ENCODE peak calls at places on chromosome 14, in ten cellular contexts. C, K, P, I, Z, G, H, L, B and Q are unnamed samples.

GRCh38 chr14:101474563-101475467 is 86.5 kb upstream of the DIO3 start:
- DNase-seq in I (no peak), L (no peak), K (peak), B (no peak), G (no peak), C (no peak), P (no peak), H (no peak), Z (no peak), Q (peak)

GRCh38 chr14:44788612-44789011 is 173.1 kb downstream of the KLHL28 start:
- DNase-seq in Z (no peak), P (no peak), I (no peak), K (no peak), C (no peak), H (no peak), G (no peak), L (no peak), B (no peak), Q (no peak)

GRCh38 chr14:106277503-106277902 is 751.1 kb downstream of the TMEM121 start:
- DNase-seq in G (no peak), Z (no peak), B (no peak), P (peak), H (no peak), C (no peak), L (no peak), K (no peak), I (no peak), Q (no peak)

GRCh38 chr14:65961004-65961403 is 525.2 kb upstream of the CCDC196 start:
- DNase-seq in B (no peak), K (no peak), C (peak), H (peak), I (peak), P (peak), L (peak), G (no peak), Z (peak), Q (no peak)

GRCh38 chr14:59570122-59570521 is 6.5 kb downstream of the CCDC175 start:
- DNase-seq in G (no peak), K (no peak), C (no peak), H (no peak), Z (no peak), P (no peak), L (no peak), I (no peak), B (no peak), Q (no peak)

GRCh38 chr14:69259531-69260245 is at the start of gene GALNT16:
- DNase-seq in K (peak), P (no peak), Z (peak), B (no peak), L (peak), G (no peak), C (peak), H (no peak), I (no peak), Q (no peak)

GRCh38 chr14:23605931-23606585 is 27.5 kb upstream of the JPH4 start:
- DNase-seq in B (no peak), C (no peak), I (no peak), K (no peak), G (no peak), H (no peak), Z (no peak), P (peak), L (no peak), Q (no peak)

GRCh38 chr14:73467377-73467776 is 9.0 kb upstream of the NUMB start:
- DNase-seq in C (no peak), G (no peak), B (no peak), Z (no peak), L (no peak), P (no peak), I (no peak), H (peak), K (no peak), Q (no peak)

GRCh38 chr14:79820866-79821535 is 390.3 kb downstream of the DIO2 start:
- DNase-seq in C (no peak), P (no peak), B (no peak), Z (no peak), I (no peak), K (no peak), L (no peak), H (no peak), G (no peak), Q (no peak)

GRCh38 chr14:104350463-104351185 is 212.2 kb downstream of the KIF26A start:
- DNase-seq in G (no peak), I (no peak), L (no peak), K (no peak), H (peak), C (no peak), P (no peak), Z (no peak), B (no peak), Q (no peak)

GRCh38 chr14:53347046-53347445 is 193.9 kb upstream of the DDHD1 start:
- DNase-seq in Z (no peak), C (no peak), B (no peak), G (no peak), I (no peak), P (no peak), H (no peak), L (no peak), K (no peak), Q (no peak)

GRCh38 chr14:20494935-20495766 is 10.2 kb upstream of the RNASE10 start:
- DNase-seq in B (no peak), L (no peak), P (no peak), G (no peak), C (no peak), Z (no peak), H (no peak), K (no peak), I (no peak), Q (no peak)

GRCh38 chr14:72555609-72556000 is 338.3 kb downstream of the DPF3 start:
- DNase-seq in C (no peak), G (no peak), B (no peak), L (no peak), I (no peak), H (no peak), K (no peak), Z (no peak), P (no peak), Q (no peak)

GRCh38 chr14:73236157-73236556 is 1.1 kb upstream of the PAPLN start:
- DNase-seq in Z (no peak), I (no peak), L (no peak), K (no peak), P (no peak), H (no peak), B (no peak), C (no peak), G (no peak), Q (no peak)

GRCh38 chr14:32469388-32470160 is 140.5 kb downstream of the AKAP6 start:
- DNase-seq in B (no peak), L (no peak), Z (no peak), I (no peak), G (no peak), H (no peak), K (no peak), C (no peak), P (peak), Q (no peak)

GRCh38 chr14:52618602-52619001 is 66.0 kb downstream of the GPR137C start:
- DNase-seq in H (no peak), B (no peak), Z (no peak), L (no peak), G (no peak), C (no peak), I (no peak), P (no peak), K (no peak), Q (no peak)

GRCh38 chr14:63893701-63894458 is 41.1 kb downstream of the SYNE2 start:
- DNase-seq in P (no peak), I (no peak), B (peak), K (peak), G (no peak), L (no peak), H (no peak), C (no peak), Z (no peak), Q (no peak)

GRCh38 chr14:21241218-21241819 is 27.9 kb downstream of the HNRNPC start:
- DNase-seq in G (no peak), K (no peak), L (no peak), P (no peak), C (no peak), B (no peak), H (no peak), I (no peak), Z (no peak), Q (no peak)

GRCh38 chr14:73795974-73796373 is 55.7 kb upstream of the PTGR2 start:
- DNase-seq in H (no peak), Z (no peak), G (peak), P (no peak), C (no peak), L (no peak), B (no peak), K (no peak), I (no peak), Q (no peak)

GRCh38 chr14:57290753-57291152 is 22.0 kb downstream of the AP5M1 start:
- DNase-seq in Z (no peak), L (no peak), P (no peak), I (no peak), K (no peak), B (no peak), H (no peak), G (no peak), C (no peak), Q (no peak)

GRCh38 chr14:67137744-67138371 is 51.4 kb upstream of the GARIN2 start:
- DNase-seq in B (no peak), K (no peak), C (no peak), L (no peak), Z (no peak), G (no peak), H (no peak), P (peak), I (no peak), Q (no peak)

DNA sequence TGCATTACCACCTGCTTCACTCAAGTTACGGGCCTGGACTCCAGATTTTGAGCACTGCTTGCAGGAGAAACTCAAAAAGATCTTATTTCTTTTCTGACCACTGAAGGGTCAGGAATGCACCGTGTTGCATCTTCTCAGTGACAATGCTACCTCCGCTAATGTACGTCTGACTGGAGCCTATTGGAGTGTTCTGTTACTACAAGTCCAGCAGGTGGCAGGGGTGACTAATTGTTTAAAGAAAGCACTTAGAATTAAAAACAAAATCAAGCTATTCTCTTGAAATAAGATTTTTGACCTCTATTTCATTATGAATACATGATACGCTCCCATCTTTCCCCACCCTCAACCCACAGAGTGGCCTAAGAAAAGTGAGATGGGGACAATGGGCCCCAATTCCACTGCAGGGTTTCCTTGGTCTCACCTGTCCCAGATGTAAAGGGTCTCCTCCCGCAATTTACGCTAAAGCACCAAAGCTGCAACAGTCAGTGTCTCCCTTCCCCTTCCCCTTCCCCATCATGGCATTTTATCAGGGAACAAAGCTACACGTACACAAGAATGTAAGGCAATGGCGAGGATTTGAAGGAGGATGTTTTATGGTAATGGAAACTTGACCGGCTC is 2.2 kb downstream of the TBPL2 start:
- DNase-seq in P (peak), H (no peak), L (peak), K (no peak), G (no peak), Z (no peak), I (no peak), B (peak), C (peak), Q (no peak)
- TF ChIP-seq CTCF in P (peak), H (peak), L (peak), K (peak), G (peak), Z (peak), I (no peak), B (peak), C (peak), Q (no peak)

GRCh38 chr14:78697341-78697740 is 527.2 kb downstream of the NRXN3 start:
- DNase-seq in C (no peak), P (peak), H (no peak), L (no peak), B (no peak), G (peak), I (no peak), Z (no peak), K (no peak), Q (no peak)
- TF ChIP-seq CTCF in C (peak), P (peak), H (no peak), L (peak), B (peak), G (peak), I (no peak), Z (peak), K (peak), Q (no peak)

GRCh38 chr14:95472819-95473251 is 43.6 kb downstream of the SYNE3 start:
- DNase-seq in C (no peak), Z (no peak), H (no peak), G (no peak), B (no peak), K (peak), I (no peak), P (no peak), L (no peak), Q (no peak)
- TF ChIP-seq CTCF in C (no peak), Z (no peak), H (no peak), G (no peak), B (no peak), K (no peak), I (no peak), P (no peak), L (no peak), Q (no peak)

GRCh38 chr14:50311974-50312733 is at the start of the genes DMAC2L and L2HGDH:
- DNase-seq in H (peak), K (peak), C (peak), G (peak), Z (peak), L (peak), B (peak), P (peak), I (peak), Q (peak)
- TF ChIP-seq CTCF in H (no peak), K (no peak), C (peak), G (no peak), Z (peak), L (no peak), B (no peak), P (no peak), I (no peak), Q (no peak)

GRCh38 chr14:83004456-83005006 is 1470.9 kb upstream of the SEL1L start:
- DNase-seq in H (no peak), C (no peak), K (no peak), B (no peak), I (no peak), L (no peak), P (no peak), G (no peak), Z (no peak), Q (no peak)

GRCh38 chr14:82999802-83000201 is 1466.1 kb upstream of the SEL1L start:
- DNase-seq in B (no peak), L (peak), I (no peak), Z (no peak), G (no peak), K (no peak), H (no peak), C (no peak), P (no peak), Q (no peak)
- TF ChIP-seq CTCF in B (no peak), L (peak), I (no peak), Z (peak), G (no peak), K (no peak), H (no peak), C (peak), P (no peak), Q (no peak)

GRCh38 chr14:24761141-24761540 is 127.2 kb upstream of the GZMB start:
- DNase-seq in B (no peak), I (no peak), G (no peak), P (no peak), L (no peak), K (no peak), C (no peak), H (no peak), Z (no peak), Q (no peak)
- TF ChIP-seq CTCF in B (no peak), I (no peak), G (no peak), P (no peak), L (no peak), K (no peak), C (no peak), H (no peak), Z (no peak), Q (no peak)

GRCh38 chr14:61196792-61197191 is 84.3 kb downstream of the TMEM30B start:
- DNase-seq in L (no peak), G (no peak), B (no peak), H (no peak), C (no peak), I (no peak), Z (no peak), P (no peak), K (no peak), Q (no peak)
- TF ChIP-seq CTCF in L (peak), G (no peak), B (peak), H (no peak), C (no peak), I (no peak), Z (no peak), P (no peak), K (no peak), Q (no peak)